ENCODE peak calls at places on chromosome 6, in five cellular contexts. I is AG09309, S is osteocyte, V is NCI-H1105 treated with DMSO at 0.1 percent for 48 hours, N is heart right ventricle. X is an unnamed sample.

GRCh38 chr6:138885156-138885819 is 89.4 kb downstream of the ECT2L start:
- DNase-seq in N (no peak), V (no peak), I (no peak), S (no peak), X (no peak)

GRCh38 chr6:190596-191395 is 101.5 kb upstream of the DUSP22 start:
- DNase-seq in S (no peak), N (no peak), I (no peak), V (peak), X (no peak)

GRCh38 chr6:15026832-15027231 is 219.0 kb upstream of the JARID2 start:
- DNase-seq in N (no peak), V (no peak), I (no peak), S (peak), X (no peak)

GRCh38 chr6:152380993-152381898 is 255.9 kb downstream of the SYNE1 start:
- DNase-seq in N (peak), S (peak), I (peak), V (peak), X (peak)

GRCh38 chr6:168452685-168453377 is 11.8 kb downstream of the SMOC2 start:
- DNase-seq in V (no peak), N (peak), I (no peak), S (no peak), X (no peak)

GRCh38 chr6:142927904-142928303 is 17.1 kb downstream of the HIVEP2 start:
- DNase-seq in V (no peak), N (no peak), S (no peak), I (no peak), X (no peak)

GRCh38 chr6:13522639-13523038 is 35.2 kb upstream of the GFOD1 start:
- DNase-seq in S (no peak), I (peak), V (no peak), N (no peak), X (no peak)

GRCh38 chr6:130947464-130947863 is 115.6 kb downstream of the EPB41L2 start:
- DNase-seq in I (no peak), S (no peak), N (no peak), V (no peak), X (no peak)

GRCh38 chr6:291697-292505 is at the start of gene DUSP22:
- DNase-seq in V (no peak), N (peak), S (peak), I (peak), X (peak)

GRCh38 chr6:80535914-80536565 is 429.6 kb downstream of the BCKDHB start:
- DNase-seq in S (no peak), I (no peak), N (no peak), V (peak), X (no peak)

GRCh38 chr6:145247677-145248419 is 487.5 kb downstream of the EPM2A start:
- DNase-seq in S (no peak), I (peak), V (no peak), N (no peak), X (no peak)

GRCh38 chr6:150142657-150143501 is at the start of gene PPP1R14C:
- DNase-seq in S (no peak), I (no peak), V (peak), N (peak), X (no peak)

GRCh38 chr6:35025241-35026188 is 115.6 kb downstream of the TCP11 start:
- DNase-seq in S (no peak), I (no peak), N (no peak), V (no peak), X (no peak)

GRCh38 chr6:91487729-91488392 is 901.0 kb upstream of the MAP3K7 start:
- DNase-seq in I (no peak), V (no peak), S (no peak), N (no peak), X (no peak)

GRCh38 chr6:74936886-74937285 is 269.0 kb downstream of the COL12A1 start:
- DNase-seq in I (peak), V (no peak), N (no peak), S (no peak), X (no peak)

GRCh38 chr6:41644297-41644879 is 6.1 kb downstream of the MDFI start:
- DNase-seq in V (peak), I (no peak), N (no peak), S (no peak), X (no peak)

GRCh38 chr6:137417411-137417810 is 76.8 kb downstream of the OLIG3 start:
- DNase-seq in V (no peak), I (peak), S (no peak), N (no peak), X (no peak)

GRCh38 chr6:82251942-82252341 is 4.4 kb upstream of the IBTK start:
- DNase-seq in N (no peak), V (peak), I (no peak), S (no peak), X (peak)

GRCh38 chr6:56729719-56730118 is 87.0 kb upstream of the DST start:
- DNase-seq in V (no peak), N (no peak), I (peak), S (no peak), X (no peak)

GRCh38 chr6:32179746-32180405 is 1.7 kb downstream of the RNF5 start:
- DNase-seq in S (no peak), I (no peak), V (no peak), N (no peak), X (no peak)

GRCh38 chr6:169224185-169224695 is 29.4 kb downstream of the THBS2 start:
- DNase-seq in N (no peak), V (no peak), I (peak), S (peak), X (no peak)

GRCh38 chr6:2063547-2063946 is 181.9 kb downstream of the GMDS start:
- DNase-seq in V (peak), S (no peak), N (no peak), I (no peak), X (no peak)

GRCh38 chr6:33787336-33787953 is 1.5 kb downstream of the LEMD2 start:
- DNase-seq in N (no peak), I (no peak), S (no peak), V (no peak), X (no peak)

GRCh38 chr6:68634503-68635411 is at the start of gene ADGRB3:
- DNase-seq in S (peak), N (peak), V (peak), I (no peak), X (no peak)

GRCh38 chr6:18053071-18053475 is 65.6 kb upstream of the KIF13A start:
- DNase-seq in I (peak), S (no peak), V (no peak), N (no peak), X (no peak)

GRCh38 chr6:63530984-63531383 is 41.3 kb upstream of the LOC128125822 start:
- DNase-seq in I (no peak), N (no peak), S (no peak), V (no peak), X (no peak)

GRCh38 chr6:159045826-159046225 is 1.0 kb upstream of the TAGAP start:
- DNase-seq in I (no peak), N (no peak), S (no peak), V (no peak), X (no peak)